ENCODE peak calls at places on chromosomes 6 and 20, in six cellular contexts. J, V, P, W, M and S are unnamed samples.

GRCh38 chr20:45995213-45996097 is 13.3 kb upstream of the MMP9 start:
- DNase-seq in J (no peak), V (no peak), P (peak; percentile 48), W (peak; percentile 50), M (no peak), S (no peak)

GRCh38 chr6:31972709-31973350 is 892 bp upstream of the DXO start:
- DNase-seq in J (peak; percentile 46), V (no peak), P (no peak), W (no peak), M (no peak), S (no peak)

GRCh38 chr6:143060806-143061596 is at the start of gene AIG1:
- DNase-seq in J (peak; percentile 77), V (no peak), P (no peak), W (no peak), M (no peak), S (no peak)

GRCh38 chr6:122623279-122623678 is 13.1 kb downstream of the PKIB start:
- DNase-seq in J (no peak), V (no peak), P (no peak), W (no peak), M (no peak), S (no peak)

GRCh38 chr6:57242505-57242904 is 20.4 kb upstream of the RAB23 start:
- DNase-seq in J (no peak), V (no peak), P (no peak), W (peak; percentile 71), M (no peak), S (no peak)

GRCh38 chr6:102815207-102815606 is 1421.7 kb downstream of the GRIK2 start:
- DNase-seq in J (no peak), V (no peak), P (no peak), W (no peak), M (no peak), S (no peak)

GRCh38 chr6:148379966-148380653 is 37.5 kb downstream of the SASH1 start:
- DNase-seq in J (no peak), V (no peak), P (no peak), W (no peak), M (no peak), S (no peak)

GRCh38 chr20:61925555-61926252 is 140.0 kb downstream of the TAF4 start:
- DNase-seq in J (no peak), V (no peak), P (peak; percentile 66), W (no peak), M (no peak), S (no peak)

GRCh38 chr6:90146024-90146423 is 150.6 kb downstream of the BACH2 start:
- DNase-seq in J (no peak), V (no peak), P (no peak), W (no peak), M (no peak), S (no peak)

GRCh38 chr6:164991573-164991972 is 317.8 kb downstream of the C6orf118 start:
- DNase-seq in J (no peak), V (no peak), P (no peak), W (no peak), M (no peak), S (no peak)

GRCh38 chr20:34564810-34565209 is 6.3 kb downstream of the MAP1LC3A start:
- DNase-seq in J (no peak), V (no peak), P (no peak), W (no peak), M (no peak), S (no peak)

GRCh38 chr20:61817575-61817974 is 248.1 kb downstream of the TAF4 start:
- DNase-seq in J (no peak), V (no peak), P (no peak), W (no peak), M (no peak), S (no peak)

GRCh38 chr6:136547336-136547735 is 2.9 kb downstream of the MAP7 start:
- DNase-seq in J (no peak), V (peak; percentile 68), P (no peak), W (peak; percentile 70), M (no peak), S (no peak)

GRCh38 chr6:27081931-27082330 is 165.6 kb upstream of the PRSS16 start:
- DNase-seq in J (no peak), V (no peak), P (no peak), W (no peak), M (no peak), S (no peak)

GRCh38 chr6:143950874-143951273 is 57.2 kb downstream of the PLAGL1 start:
- DNase-seq in J (no peak), V (no peak), P (no peak), W (no peak), M (no peak), S (no peak)

GRCh38 chr20:40493551-40493950 is 195.5 kb downstream of the MAFB start:
- DNase-seq in J (no peak), V (peak; percentile 75), P (no peak), W (no peak), M (no peak), S (peak; percentile 12)

GRCh38 chr6:148329568-148330299 is 12.9 kb upstream of the SASH1 start:
- DNase-seq in J (no peak), V (no peak), P (no peak), W (no peak), M (no peak), S (peak; percentile 45)

GRCh38 chr20:42531675-42531985 is 658.1 kb downstream of the PTPRT start:
- DNase-seq in J (no peak), V (peak; percentile 61), P (no peak), W (no peak), M (no peak), S (no peak)

GRCh38 chr20:44690781-44691423 is 24.3 kb upstream of the CCN5 start:
- DNase-seq in J (no peak), V (no peak), P (no peak), W (no peak), M (no peak), S (no peak)

GRCh38 chr20:4431446-4431845 is 290.3 kb upstream of the PRND start:
- DNase-seq in J (no peak), V (no peak), P (no peak), W (no peak), M (no peak), S (no peak)

GRCh38 chr6:138099832-138100231 is 7.4 kb downstream of the PERP start:
- DNase-seq in J (no peak), V (no peak), P (no peak), W (no peak), M (no peak), S (peak; percentile 83)

GRCh38 chr6:142907017-142907470 is 37.9 kb downstream of the HIVEP2 start:
- DNase-seq in J (no peak), V (no peak), P (no peak), W (no peak), M (no peak), S (no peak)

GRCh38 chr6:117916483-117916882 is 9.4 kb downstream of the SLC35F1 start:
- DNase-seq in J (no peak), V (no peak), P (no peak), W (no peak), M (no peak), S (no peak)

GRCh38 chr6:24205020-24205492 is 79.0 kb downstream of the NRSN1 start:
- DNase-seq in J (no peak), V (peak; percentile 51), P (peak; percentile 7), W (peak; percentile 39), M (peak; percentile 23), S (no peak)

GRCh38 chr20:51609251-51609650 is 66.7 kb upstream of the NFATC2 start:
- DNase-seq in J (no peak), V (no peak), P (no peak), W (no peak), M (no peak), S (no peak)

GRCh38 chr6:113774122-113774835 is 82.9 kb upstream of the MARCKS start:
- DNase-seq in J (no peak), V (peak; percentile 76), P (no peak), W (peak; percentile 37), M (no peak), S (no peak)

GRCh38 chr6:42260424-42260888 is 42.8 kb upstream of the MRPS10 start:
- DNase-seq in J (no peak), V (peak; percentile 49), P (no peak), W (peak; percentile 59), M (no peak), S (no peak)

GRCh38 chr6:44659676-44660170 is 272.2 kb downstream of the CDC5L start:
- DNase-seq in J (no peak), V (no peak), P (no peak), W (no peak), M (no peak), S (no peak)

GRCh38 chr6:118542184-118542952 is 5.7 kb upstream of the PLN start:
- DNase-seq in J (no peak), V (no peak), P (no peak), W (no peak), M (no peak), S (no peak)

GRCh38 chr6:33849500-33850075 is 45.8 kb upstream of the MLN start:
- DNase-seq in J (no peak), V (no peak), P (no peak), W (no peak), M (no peak), S (no peak)

GRCh38 chr6:162416845-162417537 is 310.6 kb downstream of the PRKN start:
- DNase-seq in J (no peak), V (no peak), P (no peak), W (no peak), M (no peak), S (no peak)

GRCh38 chr6:162416307-162416706 is 311.3 kb downstream of the PRKN start:
- DNase-seq in J (no peak), V (no peak), P (no peak), W (no peak), M (no peak), S (no peak)

DNA sequence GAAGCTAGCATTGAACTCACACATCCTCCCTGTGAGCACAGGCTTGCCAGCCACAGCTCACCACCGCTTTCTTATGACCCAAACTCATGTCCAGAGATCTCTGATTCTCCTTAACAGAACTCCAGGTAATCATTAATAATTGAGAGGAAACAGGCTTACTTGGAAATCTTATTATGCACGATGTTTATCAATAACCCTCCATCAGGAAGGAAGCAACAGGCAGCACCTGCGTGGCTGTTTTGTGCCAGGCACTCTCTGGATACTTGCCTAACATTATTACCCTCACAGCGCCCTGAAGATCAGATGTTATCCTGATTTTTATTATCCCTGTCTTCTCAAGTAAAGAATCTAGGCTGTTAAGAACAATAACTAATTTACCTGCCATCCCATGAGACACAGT is 306.6 kb downstream of the PRKN start:
- DNase-seq in J (no peak), V (no peak), P (no peak), W (no peak), M (no peak), S (no peak)
- TF ChIP-seq CTCF in J (no peak), V (no peak), P (no peak), W (no peak), M (no peak), S (no peak)

GRCh38 chr20:22623211-22623610 is 38.8 kb upstream of the FOXA2 start:
- DNase-seq in J (no peak), V (no peak), P (no peak), W (peak; percentile 52), M (no peak), S (no peak)
- TF ChIP-seq CTCF in J (no peak), V (no peak), P (no peak), W (no peak), M (no peak), S (peak; percentile 9)

GRCh38 chr20:17084909-17085308 is 141.9 kb upstream of the PCSK2 start:
- DNase-seq in J (no peak), V (no peak), P (no peak), W (no peak), M (no peak), S (no peak)

GRCh38 chr20:17083738-17084137 is 143.1 kb upstream of the PCSK2 start:
- DNase-seq in J (no peak), V (peak; percentile 36), P (no peak), W (no peak), M (peak; percentile 65), S (no peak)
- TF ChIP-seq CTCF in J (no peak), V (peak; percentile 1), P (no peak), W (no peak), M (no peak), S (no peak)

GRCh38 chr6:160348552-160349441 is 619 bp downstream of the SLC22A3 start:
- DNase-seq in J (no peak), V (no peak), P (no peak), W (peak; percentile 44), M (peak; percentile 55), S (no peak)
- TF ChIP-seq CTCF in J (no peak), V (no peak), P (no peak), W (no peak), M (no peak), S (peak; percentile 31)